ENCODE peak calls at places on chromosomes 2 and 18, in eight cellular contexts. M, H, T, A, L, P, O and C are unnamed samples.

GRCh38 chr2:64656379-64656778 is 2.7 kb upstream of the SERTAD2 start:
- DNase-seq in T (no peak), L (no peak), P (no peak), M (no peak), O (no peak), H (no peak), A (no peak), C (no peak)

GRCh38 chr2:55843992-55844345 is 79.6 kb downstream of the EFEMP1 start:
- DNase-seq in H (no peak), P (no peak), O (no peak), M (no peak), L (no peak), A (no peak), T (no peak), C (no peak)

GRCh38 chr2:187936228-187936627 is 355.4 kb upstream of the GULP1 start:
- DNase-seq in L (no peak), O (no peak), A (no peak), H (no peak), M (no peak), T (no peak), P (no peak), C (no peak)

GRCh38 chr18:76847926-76848325 is 25.6 kb downstream of the ZNF236 start:
- DNase-seq in A (no peak), L (no peak), T (no peak), P (no peak), H (no peak), M (no peak), O (no peak), C (peak; percentile 84)

GRCh38 chr2:120626566-120626965 is 109.1 kb upstream of the GLI2 start:
- DNase-seq in H (no peak), T (no peak), L (no peak), O (no peak), P (no peak), A (no peak), M (no peak), C (no peak)

GRCh38 chr2:76563730-76564129 is 853.0 kb upstream of the GCFC2 start:
- DNase-seq in A (peak; percentile 22), L (no peak), M (no peak), T (no peak), O (no peak), P (no peak), H (no peak), C (no peak)

GRCh38 chr2:10283106-10284062 is 19.3 kb upstream of the HPCAL1 start:
- DNase-seq in M (no peak), A (no peak), P (no peak), T (no peak), L (no peak), O (no peak), H (no peak), C (no peak)

GRCh38 chr2:137886432-137886831 is 77.8 kb upstream of the HNMT start:
- DNase-seq in P (no peak), T (peak; percentile 25), L (no peak), M (no peak), O (no peak), H (no peak), A (no peak), C (peak; percentile 60)

GRCh38 chr2:238287702-238288649 is at the start of gene PER2:
- DNase-seq in H (peak; percentile 52), M (no peak), L (peak; percentile 30), O (no peak), A (peak; percentile 56), P (peak; percentile 53), T (peak; percentile 34), C (peak; percentile 79)

GRCh38 chr2:20213651-20214565 is 11.0 kb downstream of the SDC1 start:
- DNase-seq in O (peak; percentile 97), M (no peak), H (no peak), T (no peak), P (no peak), A (no peak), L (no peak), C (no peak)

GRCh38 chr18:50405582-50406271 is 30.9 kb downstream of the SKA1 start:
- DNase-seq in A (no peak), O (peak; percentile 46), P (no peak), H (no peak), T (no peak), M (no peak), L (no peak), C (peak; percentile 61)

GRCh38 chr2:196101325-196101981 is 32.8 kb upstream of the DNAH7 start:
- DNase-seq in H (peak; percentile 32), L (no peak), M (no peak), P (no peak), O (no peak), A (no peak), T (no peak), C (no peak)